ENCODE peak calls at places on chromosomes 2 and 18, in four cellular contexts. I is HepG2, J is endothelial cell of umbilical vein, W is suprapubic skin. D is an unnamed sample.

GRCh38 chr2:226891780-226892590 is 56.1 kb downstream of the RHBDD1 start:
- DNase-seq in I (no peak), W (no peak), J (no peak), D (peak)

GRCh38 chr18:34729264-34729663 is 19.2 kb downstream of the DTNA start:
- DNase-seq in W (no peak), I (peak), J (peak), D (peak)

GRCh38 chr18:58761970-58762780 is 90.9 kb downstream of the MALT1 start:
- DNase-seq in I (no peak), W (peak), J (no peak), D (no peak)

GRCh38 chr2:181471783-181472182 is 14.6 kb downstream of the ITGA4 start:
- DNase-seq in I (no peak), W (no peak), J (no peak), D (peak)

GRCh38 chr2:121273116-121273515 is 11.9 kb downstream of the TFCP2L1 start:
- DNase-seq in I (no peak), J (no peak), W (no peak), D (no peak)

GRCh38 chr2:198890490-198890889 is 567.2 kb downstream of the SATB2 start:
- DNase-seq in J (no peak), I (no peak), W (no peak), D (no peak)

GRCh38 chr2:29430382-29431112 is 315.3 kb downstream of the CLIP4 start:
- DNase-seq in J (no peak), W (no peak), I (no peak), D (no peak)

GRCh38 chr2:128789776-128790455 is 471.2 kb upstream of the HS6ST1 start:
- DNase-seq in J (no peak), W (no peak), I (no peak), D (no peak)

GRCh38 chr2:2825516-2826208 is 494.6 kb upstream of the MYT1L start:
- DNase-seq in I (no peak), J (no peak), W (no peak), D (no peak)

GRCh38 chr2:64766841-64767669 is 113.3 kb upstream of the SERTAD2 start:
- DNase-seq in I (no peak), J (peak), W (no peak), D (peak)

GRCh38 chr2:119220720-119221301 is 2.8 kb upstream of the STEAP3 start:
- DNase-seq in I (no peak), J (no peak), W (no peak), D (no peak)

GRCh38 chr2:141814150-141814549 is 316.7 kb downstream of the LRP1B start:
- DNase-seq in W (no peak), J (no peak), I (no peak), D (no peak)

GRCh38 chr2:197215988-197216979 is 94.3 kb downstream of the ANKRD44 start:
- DNase-seq in I (no peak), J (peak), W (no peak), D (no peak)

GRCh38 chr2:43219383-43220228 is 6.8 kb downstream of the ZFP36L2 start:
- DNase-seq in J (peak), W (peak), I (peak), D (peak)
- TF ChIP-seq POLR2A in J (peak), W (peak), I (no peak), D (peak)

GRCh38 chr18:39521164-39521563 is 1955.6 kb upstream of the CELF4 start:
- DNase-seq in J (no peak), W (no peak), I (peak), D (no peak)

GRCh38 chr18:39527465-39527864 is 1961.9 kb upstream of the CELF4 start:
- DNase-seq in I (no peak), J (no peak), W (no peak), D (no peak)

GRCh38 chr18:39519741-39520140 is 1954.1 kb upstream of the CELF4 start:
- DNase-seq in J (no peak), W (no peak), I (no peak), D (no peak)

GRCh38 chr18:39523281-39523680 is 1957.7 kb upstream of the CELF4 start:
- DNase-seq in J (peak), I (peak), W (no peak), D (peak)
- TF ChIP-seq POLR2A in J (no peak), I (no peak), W (no peak), D (no peak)

DNA sequence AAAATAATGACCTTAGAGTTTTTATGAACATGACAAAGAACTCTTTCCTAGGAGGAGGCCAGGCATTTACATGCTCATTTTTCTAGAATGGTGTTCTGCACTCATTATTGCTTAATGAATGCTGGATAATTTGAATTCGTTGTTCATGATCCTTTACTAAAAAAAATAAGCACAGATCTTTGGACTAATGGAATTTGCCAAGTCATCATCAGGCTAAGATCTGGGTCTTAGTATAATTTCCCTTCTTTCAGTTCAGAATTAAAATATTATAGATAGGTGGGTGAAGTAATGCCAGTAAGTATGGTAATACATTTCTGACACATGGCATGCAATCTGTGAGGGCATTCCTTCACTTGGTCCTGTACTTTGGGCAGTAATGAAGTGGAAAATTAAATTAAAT is 143.8 kb upstream of the AQP4 start:
- DNase-seq in I (no peak), W (no peak), J (no peak), D (no peak)
- TF ChIP-seq POLR2A in I (no peak), W (no peak), J (no peak), D (no peak)

GRCh38 chr2:157258520-157259326 is 1.2 kb downstream of the GALNT5 start:
- DNase-seq in J (no peak), W (no peak), I (no peak), D (peak)

GRCh38 chr2:157262248-157262647 is 4.7 kb downstream of the GALNT5 start:
- DNase-seq in I (no peak), W (no peak), J (no peak), D (peak)

GRCh38 chr2:157260403-157261198 is 3.1 kb downstream of the GALNT5 start:
- DNase-seq in J (no peak), W (no peak), I (no peak), D (peak)

GRCh38 chr2:157264099-157264498 is 6.6 kb downstream of the GALNT5 start:
- DNase-seq in J (no peak), I (no peak), W (no peak), D (peak)

DNA sequence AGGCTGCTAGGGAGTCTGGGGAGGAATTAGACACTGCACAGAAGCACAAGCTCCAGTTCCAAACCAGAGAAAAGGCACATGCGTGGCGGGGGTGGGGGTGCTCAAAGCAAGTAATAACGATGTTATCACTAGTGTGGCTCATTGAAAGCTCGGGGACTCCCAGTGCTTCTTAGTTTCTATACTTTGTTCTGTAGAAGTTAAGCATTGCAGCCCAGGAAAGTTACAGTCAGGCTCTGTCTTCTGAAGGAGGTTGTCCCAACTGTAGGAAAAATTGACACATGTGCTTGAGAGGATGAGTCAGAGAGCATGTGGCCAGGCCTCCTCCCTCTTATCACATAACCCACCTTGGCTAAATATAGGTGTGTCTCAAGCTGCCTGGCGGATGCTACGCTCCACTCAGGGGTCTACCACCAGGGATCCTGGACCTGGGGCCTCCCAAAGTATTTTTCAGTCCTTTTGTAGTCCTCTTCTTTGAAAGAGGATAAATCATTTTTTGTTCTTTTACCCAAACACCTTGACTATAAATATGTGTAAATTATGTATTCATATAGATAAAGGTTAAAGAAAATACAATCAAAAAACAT is 3.8 kb downstream of the GALNT5 start:
- DNase-seq in I (no peak), W (no peak), J (no peak), D (peak)
- TF ChIP-seq POLR2A in I (no peak), W (no peak), J (no peak), D (peak)

GRCh38 chr18:44679056-44679911 is 1.4 kb upstream of the SETBP1 start:
- DNase-seq in J (peak), W (peak), I (peak), D (peak)
- TF ChIP-seq POLR2A in J (no peak), W (peak), I (no peak), D (no peak)

DNA sequence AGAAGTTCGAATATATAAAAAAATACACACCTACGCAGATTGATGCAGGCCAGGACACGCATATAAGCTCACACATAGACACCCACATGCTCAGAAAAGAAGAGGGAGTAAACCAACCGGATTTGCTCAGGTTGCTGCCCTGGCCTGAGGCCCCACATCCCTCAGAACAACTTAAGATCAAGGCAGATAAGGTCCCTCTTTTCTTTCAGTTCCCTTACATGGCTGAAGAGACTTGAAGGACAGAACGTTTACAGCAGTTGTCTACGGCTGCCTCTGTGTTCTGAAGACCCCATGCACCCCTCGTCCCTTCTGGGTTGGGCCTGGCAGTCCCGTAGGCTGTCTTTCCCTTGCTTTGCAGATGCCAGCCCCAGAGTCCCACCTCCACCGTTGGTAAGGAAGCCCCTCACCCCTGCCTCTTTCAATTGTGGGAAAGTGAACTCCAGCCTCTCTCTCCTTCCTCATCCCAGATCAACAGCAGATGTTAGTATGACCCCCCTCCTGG is 4.3 kb upstream of the NAGK start:
- DNase-seq in J (no peak), I (no peak), W (no peak), D (peak)
- TF ChIP-seq POLR2A in J (no peak), I (no peak), W (no peak), D (no peak)

DNA sequence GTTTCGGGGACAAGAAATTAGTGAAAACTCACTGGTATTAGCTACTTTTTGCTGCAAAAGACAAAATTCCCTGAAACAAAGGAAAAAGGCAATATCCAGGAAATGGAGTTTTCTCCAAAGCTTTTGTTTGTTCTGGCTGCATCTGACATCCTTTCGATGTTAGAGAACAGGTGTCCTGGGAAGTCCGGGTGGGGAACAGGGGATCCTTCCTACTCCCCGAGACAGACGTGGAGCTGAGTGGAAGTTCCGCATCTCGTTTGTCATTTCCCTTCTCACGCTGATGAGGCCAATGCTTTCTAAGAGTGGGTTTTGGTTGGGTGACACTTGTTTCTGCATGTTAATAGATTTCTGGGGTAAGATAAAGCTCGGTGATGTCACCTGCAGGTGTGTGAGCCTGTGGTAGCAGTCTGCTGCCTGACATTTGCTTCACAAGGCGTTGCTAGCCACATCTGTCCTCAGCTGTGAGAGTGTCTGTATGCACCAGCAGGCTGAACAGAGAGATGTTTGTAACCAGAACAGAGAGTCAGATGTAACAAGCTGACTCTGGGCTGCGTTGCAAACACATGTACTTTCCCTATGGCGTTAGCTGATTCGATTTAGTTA is 125.9 kb downstream of the ACOXL start:
- DNase-seq in W (no peak), I (no peak), J (no peak), D (no peak)
- TF ChIP-seq POLR2A in W (no peak), I (no peak), J (no peak), D (no peak)

GRCh38 chr2:241726459-241726858 is 8.0 kb upstream of the D2HGDH start:
- DNase-seq in W (no peak), I (no peak), J (no peak), D (no peak)

GRCh38 chr2:241722896-241723454 is 11.5 kb upstream of the D2HGDH start:
- DNase-seq in J (no peak), W (no peak), I (no peak), D (no peak)

GRCh38 chr2:241724975-241725870 is 9.2 kb upstream of the D2HGDH start:
- DNase-seq in J (no peak), W (no peak), I (no peak), D (no peak)

GRCh38 chr2:241721852-241722251 is 12.6 kb upstream of the D2HGDH start:
- DNase-seq in W (no peak), J (no peak), I (no peak), D (no peak)

DNA sequence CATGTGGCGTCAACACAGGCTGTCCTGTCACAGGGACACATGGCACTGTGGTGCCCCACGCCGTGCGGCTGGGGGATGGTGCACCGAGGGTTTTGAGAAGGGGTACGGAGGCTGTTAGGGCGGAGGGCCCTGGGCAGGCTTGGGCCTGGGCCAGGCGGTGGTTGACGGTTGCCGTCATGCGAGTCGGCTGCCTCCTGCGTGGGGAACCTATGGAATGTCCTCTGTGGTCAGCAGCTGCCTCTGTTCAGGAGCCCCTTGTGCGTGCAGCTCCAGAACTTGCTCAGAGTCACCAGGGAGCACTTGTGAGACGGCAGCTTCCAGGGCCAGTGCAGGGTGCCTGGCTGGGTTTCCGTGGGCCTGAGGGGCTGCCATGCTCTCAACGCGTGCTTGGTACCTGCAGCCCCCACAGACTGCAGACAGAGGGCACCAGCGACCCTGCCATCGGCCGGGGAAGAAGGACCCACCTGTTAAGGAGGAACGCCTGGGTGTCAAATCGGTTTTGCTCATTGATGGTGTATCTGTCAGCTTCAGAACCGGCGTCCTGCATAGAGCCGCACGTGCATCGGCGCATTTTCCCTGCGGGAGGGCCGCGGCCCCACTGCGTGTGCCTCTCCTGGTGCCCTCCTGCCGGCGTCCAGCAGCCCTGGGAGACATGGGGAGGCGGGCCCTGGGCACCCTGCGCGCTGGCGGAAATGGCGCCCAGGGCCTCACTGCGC is 10.0 kb upstream of the D2HGDH start:
- DNase-seq in J (no peak), W (no peak), I (no peak), D (no peak)
- TF ChIP-seq POLR2A in J (no peak), W (no peak), I (no peak), D (no peak)

GRCh38 chr2:10447300-10448207 is 573 bp downstream of the ODC1 start:
- DNase-seq in J (peak), W (peak), I (peak), D (peak)

GRCh38 chr2:10446631-10447030 is 1.5 kb downstream of the ODC1 start:
- DNase-seq in J (no peak), W (no peak), I (no peak), D (peak)

GRCh38 chr2:10449481-10449831 is 1.3 kb upstream of the ODC1 start:
- DNase-seq in W (no peak), I (no peak), J (no peak), D (peak)

GRCh38 chr2:10448646-10449480 is 736 bp upstream of the ODC1 start:
- DNase-seq in I (peak), W (peak), J (peak), D (peak)

DNA sequence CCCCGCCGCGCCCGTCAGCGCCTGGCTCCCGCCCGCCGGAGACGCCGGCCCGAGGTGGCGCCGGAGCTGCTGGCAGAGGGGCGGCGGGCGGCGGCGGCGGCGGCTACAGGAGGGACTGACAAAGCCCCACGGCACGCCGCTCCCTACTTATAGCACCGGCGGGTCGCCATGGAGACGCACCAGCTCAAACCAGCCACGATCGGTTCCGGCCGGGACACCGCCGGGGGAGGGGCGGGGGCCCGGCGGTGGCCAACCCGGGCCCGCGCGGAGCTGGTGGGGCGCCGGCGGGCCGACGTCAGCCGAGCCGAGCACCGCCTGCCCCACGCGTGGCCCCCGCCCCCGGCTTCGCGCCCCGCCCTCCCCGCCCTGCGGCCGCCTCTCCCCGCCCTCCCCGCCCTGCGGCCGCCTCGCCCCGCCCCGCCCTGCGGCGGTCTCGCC is at the start of gene ODC1:
- DNase-seq in I (peak), J (peak), W (peak), D (peak)
- TF ChIP-seq POLR2A in I (no peak), J (peak), W (peak), D (peak)

GRCh38 chr2:72607189-72607588 is 218.6 kb downstream of the EXOC6B start:
- DNase-seq in J (no peak), W (no peak), I (no peak), D (no peak)
- TF ChIP-seq POLR2A in J (no peak), W (no peak), I (no peak), D (no peak)